ENCODE peak calls at places on chromosome 14, in seven cellular contexts. One of them, this sample, is unnamed.

GRCh38 chr14:78302841-78303240 is 132.7 kb downstream of the NRXN3 start:
- DNase-seq in esophagus squamous epithelium: no peak
- DNase-seq in stomach: no peak
- DNase-seq in ovary: no peak
- DNase-seq in GM12891: no peak
- DNase-seq in lower leg skin: no peak
- DNase-seq in GM12892: no peak
- DNase-seq in this sample: no peak

GRCh38 chr14:93122820-93123219 is 7.1 kb upstream of the ITPK1 start:
- DNase-seq in esophagus squamous epithelium: no peak
- DNase-seq in stomach: no peak
- DNase-seq in ovary: no peak
- DNase-seq in GM12891: no peak
- DNase-seq in lower leg skin: no peak
- DNase-seq in GM12892: no peak
- DNase-seq in this sample: no peak

GRCh38 chr14:51155331-51155730 is 60.4 kb upstream of the TRIM9 start:
- DNase-seq in esophagus squamous epithelium: no peak
- DNase-seq in stomach: no peak
- DNase-seq in ovary: no peak
- DNase-seq in GM12891: no peak
- DNase-seq in lower leg skin: no peak
- DNase-seq in GM12892: no peak
- DNase-seq in this sample: no peak

GRCh38 chr14:75989134-75989533 is 3.6 kb downstream of the IFT43 start:
- DNase-seq in esophagus squamous epithelium: no peak
- DNase-seq in stomach: no peak
- DNase-seq in ovary: no peak
- DNase-seq in GM12891: no peak
- DNase-seq in lower leg skin: peak
- DNase-seq in GM12892: no peak
- DNase-seq in this sample: peak

GRCh38 chr14:104382361-104383087 is 197.0 kb upstream of the C14orf180 start:
- DNase-seq in esophagus squamous epithelium: no peak
- DNase-seq in stomach: no peak
- DNase-seq in ovary: no peak
- DNase-seq in GM12891: no peak
- DNase-seq in lower leg skin: no peak
- DNase-seq in GM12892: no peak
- DNase-seq in this sample: no peak

GRCh38 chr14:68124885-68125731 is 305.5 kb downstream of the RAD51B start:
- DNase-seq in esophagus squamous epithelium: no peak
- DNase-seq in stomach: no peak
- DNase-seq in ovary: no peak
- DNase-seq in GM12891: no peak
- DNase-seq in lower leg skin: no peak
- DNase-seq in GM12892: no peak
- DNase-seq in this sample: no peak

GRCh38 chr14:90699016-90699415 is 117.2 kb downstream of the TTC7B start:
- DNase-seq in esophagus squamous epithelium: no peak
- DNase-seq in stomach: no peak
- DNase-seq in ovary: no peak
- DNase-seq in GM12891: no peak
- DNase-seq in lower leg skin: no peak
- DNase-seq in GM12892: no peak
- DNase-seq in this sample: no peak

GRCh38 chr14:83777516-83777915 is 1752.4 kb upstream of the FLRT2 start:
- DNase-seq in esophagus squamous epithelium: no peak
- DNase-seq in stomach: no peak
- DNase-seq in ovary: no peak
- DNase-seq in GM12891: no peak
- DNase-seq in lower leg skin: no peak
- DNase-seq in GM12892: no peak
- DNase-seq in this sample: no peak

GRCh38 chr14:50594577-50595316 is 34.8 kb downstream of the ATL1 start:
- DNase-seq in esophagus squamous epithelium: no peak
- DNase-seq in stomach: no peak
- DNase-seq in ovary: no peak
- DNase-seq in GM12891: no peak
- DNase-seq in lower leg skin: no peak
- DNase-seq in GM12892: no peak
- DNase-seq in this sample: no peak

GRCh38 chr14:79395061-79395460 is 816.2 kb downstream of the DIO2 start:
- DNase-seq in esophagus squamous epithelium: no peak
- DNase-seq in stomach: no peak
- DNase-seq in ovary: no peak
- DNase-seq in GM12891: no peak
- DNase-seq in lower leg skin: no peak
- DNase-seq in GM12892: no peak
- DNase-seq in this sample: no peak

GRCh38 chr14:53516261-53516774 is 363.2 kb upstream of the DDHD1 start:
- DNase-seq in esophagus squamous epithelium: no peak
- DNase-seq in stomach: no peak
- DNase-seq in ovary: no peak
- DNase-seq in GM12891: no peak
- DNase-seq in lower leg skin: no peak
- DNase-seq in GM12892: no peak
- DNase-seq in this sample: no peak

GRCh38 chr14:65847065-65847847 is 434.7 kb downstream of the FUT8 start:
- DNase-seq in esophagus squamous epithelium: no peak
- DNase-seq in stomach: no peak
- DNase-seq in ovary: no peak
- DNase-seq in GM12891: peak
- DNase-seq in lower leg skin: no peak
- DNase-seq in GM12892: peak
- DNase-seq in this sample: no peak

GRCh38 chr14:52044791-52045522 is 23.9 kb downstream of the NID2 start:
- DNase-seq in esophagus squamous epithelium: no peak
- DNase-seq in stomach: no peak
- DNase-seq in ovary: no peak
- DNase-seq in GM12891: no peak
- DNase-seq in lower leg skin: no peak
- DNase-seq in GM12892: no peak
- DNase-seq in this sample: no peak

GRCh38 chr14:91904483-91904882 is 37.1 kb upstream of the TC2N start:
- DNase-seq in esophagus squamous epithelium: no peak
- DNase-seq in stomach: no peak
- DNase-seq in ovary: no peak
- DNase-seq in GM12891: no peak
- DNase-seq in lower leg skin: no peak
- DNase-seq in GM12892: no peak
- DNase-seq in this sample: no peak

GRCh38 chr14:69708586-69709169 is 58.3 kb upstream of the SRSF5 start:
- DNase-seq in esophagus squamous epithelium: no peak
- DNase-seq in stomach: no peak
- DNase-seq in ovary: no peak
- DNase-seq in GM12891: no peak
- DNase-seq in lower leg skin: no peak
- DNase-seq in GM12892: no peak
- DNase-seq in this sample: no peak

GRCh38 chr14:72793154-72793725 is 100.7 kb downstream of the DPF3 start:
- DNase-seq in esophagus squamous epithelium: no peak
- DNase-seq in stomach: no peak
- DNase-seq in ovary: no peak
- DNase-seq in GM12891: no peak
- DNase-seq in lower leg skin: no peak
- DNase-seq in GM12892: no peak
- DNase-seq in this sample: no peak

GRCh38 chr14:39431416-39432178 is 636 bp downstream of the FBXO33 start:
- DNase-seq in esophagus squamous epithelium: no peak
- DNase-seq in stomach: peak
- DNase-seq in ovary: peak
- DNase-seq in GM12891: peak
- DNase-seq in lower leg skin: peak
- DNase-seq in GM12892: peak
- DNase-seq in this sample: no peak

GRCh38 chr14:60247994-60248696 is 876 bp upstream of the PPM1A start:
- DNase-seq in esophagus squamous epithelium: peak
- DNase-seq in stomach: peak
- DNase-seq in ovary: peak
- DNase-seq in GM12891: peak
- DNase-seq in lower leg skin: peak
- DNase-seq in GM12892: peak
- DNase-seq in this sample: peak
- TF ChIP-seq POLR2A in esophagus squamous epithelium: no peak
- TF ChIP-seq POLR2A in stomach: no peak
- TF ChIP-seq POLR2A in ovary: peak
- TF ChIP-seq POLR2A in GM12891: no peak
- TF ChIP-seq POLR2A in lower leg skin: no peak
- TF ChIP-seq POLR2A in GM12892: peak
- TF ChIP-seq POLR2A in this sample: peak

DNA sequence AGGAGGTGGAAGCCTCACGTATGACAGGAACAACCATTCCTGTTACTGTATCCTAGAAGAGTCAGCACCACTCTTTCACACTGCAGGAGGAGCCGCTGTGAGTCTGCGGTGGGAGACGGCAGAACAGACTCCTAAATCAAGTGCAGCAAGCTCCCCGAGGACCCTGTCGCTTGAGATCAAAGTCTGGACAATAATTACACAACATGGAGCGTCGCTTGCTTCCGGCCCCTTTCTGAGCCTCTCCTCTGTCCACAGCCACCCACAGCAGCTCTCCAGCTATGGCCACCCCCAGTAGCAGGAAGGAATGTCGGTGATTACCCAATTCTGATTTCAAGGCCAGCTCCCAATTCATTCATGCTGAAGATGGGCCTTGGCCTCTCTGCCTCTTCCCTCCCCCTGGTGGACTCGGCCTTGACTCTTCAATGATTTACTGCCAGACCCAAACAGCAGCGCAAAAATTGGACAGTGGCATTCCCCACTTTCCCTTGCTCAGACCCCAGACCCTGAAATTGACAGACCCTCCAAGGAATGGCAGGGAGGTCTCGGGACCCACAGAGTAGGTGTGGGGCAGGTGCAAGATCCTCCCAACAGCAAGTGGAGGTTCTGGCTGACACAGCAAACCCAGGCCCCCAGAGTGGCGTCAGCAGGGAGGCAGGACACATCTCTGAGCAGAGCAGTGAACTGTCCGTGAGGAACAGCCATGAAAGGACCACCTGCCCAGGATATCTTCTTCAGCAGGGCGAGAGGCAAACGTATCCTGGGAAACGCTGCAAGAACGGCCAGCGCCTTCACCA is 272.7 kb upstream of the DIO3 start:
- DNase-seq in esophagus squamous epithelium: no peak
- DNase-seq in stomach: no peak
- DNase-seq in ovary: peak
- DNase-seq in GM12891: no peak
- DNase-seq in lower leg skin: no peak
- DNase-seq in GM12892: no peak
- DNase-seq in this sample: no peak
- TF ChIP-seq POLR2A in esophagus squamous epithelium: no peak
- TF ChIP-seq POLR2A in stomach: no peak
- TF ChIP-seq POLR2A in ovary: no peak
- TF ChIP-seq POLR2A in GM12891: no peak
- TF ChIP-seq POLR2A in lower leg skin: no peak
- TF ChIP-seq POLR2A in GM12892: no peak
- TF ChIP-seq POLR2A in this sample: no peak

GRCh38 chr14:100148837-100149731 is 10.4 kb downstream of the DEGS2 start:
- DNase-seq in esophagus squamous epithelium: no peak
- DNase-seq in stomach: no peak
- DNase-seq in ovary: no peak
- DNase-seq in GM12891: no peak
- DNase-seq in lower leg skin: no peak
- DNase-seq in GM12892: no peak
- DNase-seq in this sample: no peak

GRCh38 chr14:100146548-100147091 is 12.8 kb downstream of the DEGS2 start:
- DNase-seq in esophagus squamous epithelium: no peak
- DNase-seq in stomach: no peak
- DNase-seq in ovary: no peak
- DNase-seq in GM12891: no peak
- DNase-seq in lower leg skin: no peak
- DNase-seq in GM12892: no peak
- DNase-seq in this sample: no peak

GRCh38 chr14:100145682-100146464 is 13.6 kb downstream of the DEGS2 start:
- DNase-seq in esophagus squamous epithelium: no peak
- DNase-seq in stomach: no peak
- DNase-seq in ovary: no peak
- DNase-seq in GM12891: no peak
- DNase-seq in lower leg skin: no peak
- DNase-seq in GM12892: no peak
- DNase-seq in this sample: no peak

GRCh38 chr14:100147691-100148464 is 11.6 kb downstream of the DEGS2 start:
- DNase-seq in esophagus squamous epithelium: no peak
- DNase-seq in stomach: no peak
- DNase-seq in ovary: no peak
- DNase-seq in GM12891: no peak
- DNase-seq in lower leg skin: no peak
- DNase-seq in GM12892: no peak
- DNase-seq in this sample: no peak

GRCh38 chr14:100147181-100147631 is 12.2 kb downstream of the DEGS2 start:
- DNase-seq in esophagus squamous epithelium: no peak
- DNase-seq in stomach: no peak
- DNase-seq in ovary: no peak
- DNase-seq in GM12891: peak
- DNase-seq in lower leg skin: no peak
- DNase-seq in GM12892: peak
- DNase-seq in this sample: no peak
- TF ChIP-seq POLR2A in esophagus squamous epithelium: no peak
- TF ChIP-seq POLR2A in stomach: no peak
- TF ChIP-seq POLR2A in ovary: no peak
- TF ChIP-seq POLR2A in GM12891: no peak
- TF ChIP-seq POLR2A in lower leg skin: no peak
- TF ChIP-seq POLR2A in GM12892: no peak
- TF ChIP-seq POLR2A in this sample: no peak

GRCh38 chr14:95288672-95289322 is 30.9 kb downstream of the CLMN start:
- DNase-seq in esophagus squamous epithelium: no peak
- DNase-seq in stomach: no peak
- DNase-seq in ovary: no peak
- DNase-seq in GM12891: no peak
- DNase-seq in lower leg skin: no peak
- DNase-seq in GM12892: no peak
- DNase-seq in this sample: no peak

GRCh38 chr14:95289323-95290010 is 30.2 kb downstream of the CLMN start:
- DNase-seq in esophagus squamous epithelium: no peak
- DNase-seq in stomach: no peak
- DNase-seq in ovary: no peak
- DNase-seq in GM12891: no peak
- DNase-seq in lower leg skin: no peak
- DNase-seq in GM12892: no peak
- DNase-seq in this sample: no peak

GRCh38 chr14:95290769-95291440 is 28.8 kb downstream of the CLMN start:
- DNase-seq in esophagus squamous epithelium: no peak
- DNase-seq in stomach: peak
- DNase-seq in ovary: no peak
- DNase-seq in GM12891: peak
- DNase-seq in lower leg skin: peak
- DNase-seq in GM12892: peak
- DNase-seq in this sample: no peak

GRCh38 chr14:95291859-95292542 is 27.7 kb downstream of the CLMN start:
- DNase-seq in esophagus squamous epithelium: no peak
- DNase-seq in stomach: peak
- DNase-seq in ovary: no peak
- DNase-seq in GM12891: no peak
- DNase-seq in lower leg skin: peak
- DNase-seq in GM12892: no peak
- DNase-seq in this sample: peak

DNA sequence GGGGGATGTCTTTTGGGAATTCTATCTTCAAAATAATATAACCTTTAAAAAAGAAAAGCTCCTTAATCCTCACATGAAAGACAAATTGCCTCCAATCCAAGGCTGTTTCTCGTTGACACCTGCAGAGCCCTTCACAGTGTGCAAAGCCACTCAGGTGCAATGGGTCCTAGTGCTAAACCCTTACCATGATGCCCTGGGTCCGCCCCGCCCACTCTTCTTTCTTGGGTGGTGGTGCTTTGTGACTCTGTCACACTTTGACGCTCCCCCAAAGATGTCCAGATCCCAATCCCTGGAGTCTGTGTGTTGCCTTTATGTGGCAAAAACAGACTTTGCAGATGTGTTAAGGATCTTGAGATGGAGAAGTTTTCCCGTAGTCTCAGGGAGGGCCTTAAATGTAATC is 29.7 kb downstream of the CLMN start:
- DNase-seq in esophagus squamous epithelium: no peak
- DNase-seq in stomach: no peak
- DNase-seq in ovary: no peak
- DNase-seq in GM12891: no peak
- DNase-seq in lower leg skin: no peak
- DNase-seq in GM12892: no peak
- DNase-seq in this sample: no peak
- TF ChIP-seq POLR2A in esophagus squamous epithelium: no peak
- TF ChIP-seq POLR2A in stomach: no peak
- TF ChIP-seq POLR2A in ovary: no peak
- TF ChIP-seq POLR2A in GM12891: no peak
- TF ChIP-seq POLR2A in lower leg skin: no peak
- TF ChIP-seq POLR2A in GM12892: no peak
- TF ChIP-seq POLR2A in this sample: no peak

This sample was measured in tibial nerve.